ENCODE peak calls at places on chromosome 10, in nine cellular contexts. A, J, Q, G, T, H, F, C and W are unnamed samples.

GRCh38 chr10:114674321-114674720 is 16.2 kb upstream of the ABLIM1 start:
- DNase-seq in A (no peak), J (no peak), Q (no peak), G (no peak), T (no peak), H (no peak), F (no peak), C (no peak), W (no peak)

GRCh38 chr10:70779685-70780369 is 5.3 kb downstream of the TBATA start:
- DNase-seq in A (no peak), J (peak; percentile 40), Q (no peak), G (no peak), T (no peak), H (peak; percentile 53), F (no peak), C (no peak), W (peak; percentile 32)

GRCh38 chr10:30155401-30155800 is 96.0 kb upstream of the JCAD start:
- DNase-seq in A (no peak), J (no peak), Q (peak; percentile 50), G (no peak), T (no peak), H (no peak), F (no peak), C (no peak), W (no peak)

GRCh38 chr10:114064151-114065045 is 20.7 kb downstream of the ADRB1 start:
- DNase-seq in A (peak; percentile 82), J (no peak), Q (peak; percentile 87), G (no peak), T (no peak), H (no peak), F (no peak), C (no peak), W (no peak)

GRCh38 chr10:88791924-88792323 is 10.6 kb upstream of the LIPM start:
- DNase-seq in A (no peak), J (no peak), Q (no peak), G (no peak), T (peak; percentile 8), H (no peak), F (no peak), C (peak; percentile 39), W (no peak)

GRCh38 chr10:17349717-17350116 is 104.7 kb downstream of the ST8SIA6 start:
- DNase-seq in A (no peak), J (no peak), Q (no peak), G (no peak), T (no peak), H (no peak), F (no peak), C (no peak), W (no peak)

GRCh38 chr10:110649652-110650264 is 5.6 kb downstream of the RBM20 start:
- DNase-seq in A (no peak), J (no peak), Q (no peak), G (no peak), T (no peak), H (no peak), F (no peak), C (no peak), W (no peak)

GRCh38 chr10:3850999-3851937 is 66.3 kb upstream of the KLF6 start:
- DNase-seq in A (no peak), J (peak; percentile 34), Q (no peak), G (no peak), T (peak; percentile 66), H (no peak), F (no peak), C (peak; percentile 64), W (peak; percentile 60)

GRCh38 chr10:119657725-119658124 is 6.5 kb downstream of the BAG3 start:
- DNase-seq in A (peak; percentile 68), J (no peak), Q (no peak), G (no peak), T (no peak), H (peak; percentile 25), F (peak; percentile 55), C (no peak), W (no peak)

GRCh38 chr10:97401455-97401919 is 347 bp upstream of the RRP12 start:
- DNase-seq in A (no peak), J (no peak), Q (no peak), G (no peak), T (no peak), H (no peak), F (no peak), C (no peak), W (no peak)

GRCh38 chr10:97399843-97400545 is 1.1 kb downstream of the RRP12 start:
- DNase-seq in A (no peak), J (no peak), Q (peak; percentile 76), G (no peak), T (peak; percentile 56), H (peak; percentile 60), F (peak; percentile 61), C (peak; percentile 77), W (peak; percentile 76)

GRCh38 chr10:97404044-97404443 is 2.9 kb upstream of the RRP12 start:
- DNase-seq in A (no peak), J (no peak), Q (no peak), G (no peak), T (no peak), H (no peak), F (no peak), C (no peak), W (no peak)

GRCh38 chr10:97396056-97396455 is 5.1 kb downstream of the RRP12 start:
- DNase-seq in A (no peak), J (no peak), Q (peak; percentile 4), G (no peak), T (no peak), H (no peak), F (no peak), C (no peak), W (no peak)

DNA sequence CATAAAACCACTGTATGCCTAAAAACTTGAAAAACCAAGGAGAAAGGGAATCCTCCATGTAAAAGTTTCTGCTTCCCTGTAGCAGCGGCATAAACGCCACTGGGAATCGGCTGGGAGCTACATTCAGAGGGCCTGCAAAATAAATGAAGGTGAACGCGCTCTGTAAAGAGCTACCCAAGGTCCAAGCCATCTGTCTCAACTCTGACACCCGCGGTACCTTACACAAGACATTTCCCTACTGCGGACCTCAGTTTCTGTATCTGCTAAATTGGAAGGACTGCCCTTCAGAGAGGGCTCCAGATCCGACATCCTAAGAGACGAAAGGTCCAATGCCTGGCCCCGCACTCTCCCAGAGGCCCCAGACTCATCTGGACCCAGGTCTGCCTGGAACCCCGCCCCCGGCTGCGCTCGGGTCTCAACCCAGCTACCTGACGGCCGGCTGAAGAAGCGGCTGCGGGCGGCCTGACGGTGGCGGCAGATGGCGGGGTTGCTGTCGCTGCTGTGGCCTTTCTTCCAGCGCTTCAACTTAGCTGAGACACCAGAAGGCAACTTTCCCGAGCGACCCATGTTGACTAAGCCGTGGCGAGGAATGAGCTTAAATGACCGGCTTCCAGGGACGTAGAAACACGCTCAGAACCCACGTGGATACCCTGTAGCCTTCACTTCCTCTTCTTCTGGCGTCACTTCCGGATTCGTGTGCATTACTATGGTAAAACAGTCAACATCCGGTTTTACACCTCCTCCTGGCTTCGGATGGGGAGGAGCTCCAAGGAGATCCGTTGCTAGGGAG is at the start of gene RRP12:
- DNase-seq in A (peak; percentile 94), J (peak; percentile 90), Q (peak; percentile 91), G (peak; percentile 89), T (peak; percentile 99), H (peak; percentile 90), F (peak; percentile 87), C (peak; percentile 99), W (peak; percentile 96)
- TF ChIP-seq POLR2A in A (no peak), J (no peak), Q (no peak), G (no peak), T (peak; percentile 61), H (peak; percentile 68), F (peak; percentile 79), C (peak; percentile 72), W (peak; percentile 76)

GRCh38 chr10:73874267-73875138 is at the start of gene CAMK2G:
- DNase-seq in A (peak; percentile 87), J (peak; percentile 58), Q (peak; percentile 90), G (peak; percentile 81), T (peak; percentile 71), H (peak; percentile 89), F (peak; percentile 77), C (peak; percentile 81), W (peak; percentile 89)
- TF ChIP-seq POLR2A in A (peak; percentile 49), J (no peak), Q (no peak), G (peak; percentile 60), T (peak; percentile 83), H (peak; percentile 71), F (peak; percentile 37), C (peak; percentile 78), W (no peak)

DNA sequence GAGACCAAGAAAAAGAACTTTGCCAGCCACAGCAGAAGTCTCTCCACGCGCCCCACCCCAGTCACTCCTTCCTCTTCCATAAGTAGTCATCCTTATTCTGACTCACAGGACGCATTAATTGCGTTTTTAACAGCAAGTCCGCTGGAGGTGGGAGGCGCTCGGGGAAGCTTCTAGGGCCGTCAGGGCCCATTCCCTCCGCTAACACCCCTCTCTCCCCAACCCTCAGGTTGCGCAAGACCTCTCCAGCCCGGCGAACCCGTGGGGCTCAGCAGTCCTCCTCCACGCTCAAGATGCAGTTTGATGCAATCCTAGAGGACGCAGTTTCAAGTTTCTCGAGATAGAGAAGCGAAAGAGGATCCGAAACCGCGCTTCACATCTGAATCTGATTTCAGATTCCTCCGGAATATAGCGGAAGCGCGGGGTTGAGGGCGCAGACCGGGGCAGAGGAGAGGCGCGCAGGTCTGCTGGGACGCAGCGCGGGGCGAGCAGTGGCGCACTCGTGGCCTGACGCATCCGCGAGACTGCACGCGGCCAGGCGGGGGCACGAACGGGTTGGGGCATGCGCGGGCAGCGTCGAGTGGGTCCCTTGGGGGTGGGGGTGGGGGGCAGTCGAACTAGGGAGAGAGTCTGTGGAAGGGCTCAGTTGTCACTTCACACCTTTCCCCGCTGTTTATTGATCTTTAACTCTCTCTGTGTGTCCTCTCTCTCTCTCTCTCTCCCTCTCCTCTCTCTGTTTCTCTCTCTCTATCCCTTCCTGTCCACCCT is 37.8 kb upstream of the PSAP start:
- DNase-seq in A (peak; percentile 69), J (peak; percentile 87), Q (peak; percentile 87), G (peak; percentile 88), T (no peak), H (peak; percentile 78), F (peak; percentile 79), C (peak; percentile 72), W (peak; percentile 85)
- TF ChIP-seq POLR2A in A (no peak), J (peak; percentile 40), Q (no peak), G (no peak), T (no peak), H (no peak), F (peak; percentile 86), C (peak; percentile 80), W (no peak)

GRCh38 chr10:67659497-67659896 is 36.5 kb downstream of the CTNNA3 start:
- DNase-seq in A (no peak), J (no peak), Q (no peak), G (no peak), T (no peak), H (no peak), F (no peak), C (no peak), W (no peak)

GRCh38 chr10:67663449-67664087 is 32.4 kb downstream of the CTNNA3 start:
- DNase-seq in A (no peak), J (no peak), Q (no peak), G (no peak), T (no peak), H (no peak), F (peak; percentile 47), C (no peak), W (no peak)

GRCh38 chr10:67662415-67662814 is 33.6 kb downstream of the CTNNA3 start:
- DNase-seq in A (no peak), J (no peak), Q (no peak), G (no peak), T (no peak), H (no peak), F (no peak), C (no peak), W (no peak)

DNA sequence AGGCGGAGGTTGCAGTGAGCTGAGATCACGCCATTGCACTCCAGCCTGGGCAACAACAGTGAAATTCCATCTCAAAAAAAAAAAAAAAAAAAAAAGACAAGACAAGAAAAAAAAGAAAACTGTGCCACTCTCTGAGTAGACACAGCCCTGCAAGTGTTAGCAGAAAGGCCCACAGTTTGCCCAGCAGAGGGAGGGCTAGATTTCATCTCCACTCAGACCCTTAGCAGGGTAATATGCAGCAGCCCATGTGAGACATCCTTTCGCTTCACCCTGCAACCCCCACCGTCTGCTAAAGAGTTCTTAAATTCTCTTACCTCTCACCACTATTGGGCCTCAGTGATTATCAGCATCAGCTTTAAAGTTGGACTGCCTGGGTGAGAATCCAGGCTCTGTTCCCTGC is 38.2 kb downstream of the CTNNA3 start:
- DNase-seq in A (no peak), J (no peak), Q (no peak), G (no peak), T (no peak), H (no peak), F (no peak), C (no peak), W (no peak)
- TF ChIP-seq POLR2A in A (no peak), J (no peak), Q (no peak), G (no peak), T (no peak), H (no peak), F (no peak), C (no peak), W (no peak)